ENCODE peak calls at places on chromosomes 11 and 22, in five cellular contexts. S is AG09309, N is dorsolateral prefrontal cortex, J is natural killer cell, D is HL-60. X is an unnamed sample.

GRCh38 chr11:56923116-56923515 is 65.6 kb upstream of the OR5AK2 start:
- DNase-seq in S (no peak), N (no peak), J (no peak), D (no peak), X (no peak)

GRCh38 chr11:47916361-47916841 is 64.0 kb upstream of the PTPRJ start:
- DNase-seq in S (no peak), N (no peak), J (no peak), D (no peak), X (no peak)

GRCh38 chr22:46864314-46865051 is 102.0 kb downstream of the TBC1D22A start:
- DNase-seq in S (no peak), N (no peak), J (no peak), D (no peak), X (no peak)

GRCh38 chr22:45503816-45504702 is 1.4 kb downstream of the FBLN1 start:
- DNase-seq in S (no peak), N (no peak), J (no peak), D (peak; percentile 11), X (no peak)

GRCh38 chr11:133910101-133910500 is 46.7 kb downstream of the IGSF9B start:
- DNase-seq in S (no peak), N (no peak), J (no peak), D (no peak), X (no peak)

GRCh38 chr11:64870893-64871849 is 7.2 kb downstream of the EHD1 start:
- DNase-seq in S (no peak), N (peak; percentile 45), J (no peak), D (no peak), X (no peak)

GRCh38 chr11:111718436-111719325 is 47.5 kb downstream of the PPP2R1B start:
- DNase-seq in S (peak; percentile 54), N (no peak), J (no peak), D (no peak), X (no peak)

GRCh38 chr11:125091247-125091876 is 20.1 kb downstream of the TMEM218 start:
- DNase-seq in S (peak; percentile 32), N (peak; percentile 37), J (no peak), D (no peak), X (no peak)

GRCh38 chr22:24285245-24285644 is 14.6 kb downstream of the SPECC1L start:
- DNase-seq in S (no peak), N (no peak), J (no peak), D (no peak), X (no peak)

GRCh38 chr11:88576741-88577140 is 239.2 kb upstream of the CTSC start:
- DNase-seq in S (no peak), N (no peak), J (no peak), D (no peak), X (no peak)

GRCh38 chr11:122681731-122682130 is 26.2 kb downstream of the UBASH3B start:
- DNase-seq in S (no peak), N (peak; percentile 71), J (no peak), D (no peak), X (peak; percentile 68)

GRCh38 chr11:125940145-125940544 is 5.7 kb upstream of the VSIG10L2 start:
- DNase-seq in S (no peak), N (no peak), J (no peak), D (no peak), X (no peak)

GRCh38 chr22:47030143-47030641 is 267.7 kb downstream of the TBC1D22A start:
- DNase-seq in S (no peak), N (no peak), J (no peak), D (no peak), X (no peak)

GRCh38 chr22:37330200-37331033 is 48.1 kb downstream of the CYTH4 start:
- DNase-seq in S (peak; percentile 72), N (no peak), J (no peak), D (no peak), X (no peak)

GRCh38 chr11:79570104-79570503 is 129.3 kb upstream of the TENM4 start:
- DNase-seq in S (no peak), N (no peak), J (no peak), D (peak; percentile 60), X (no peak)
- TF ChIP-seq CTCF in S (no peak), N (no peak), J (no peak), D (no peak), X (no peak)

GRCh38 chr22:29481265-29482000 is 1.4 kb downstream of the NEFH start:
- DNase-seq in S (no peak), N (no peak), J (no peak), D (no peak), X (no peak)

GRCh38 chr22:29480262-29480511 is 169 bp downstream of the NEFH start:
- DNase-seq in S (no peak), N (no peak), J (no peak), D (no peak), X (no peak)

GRCh38 chr22:29482253-29482652 is 2.2 kb downstream of the NEFH start:
- DNase-seq in S (no peak), N (no peak), J (no peak), D (no peak), X (no peak)

GRCh38 chr22:29479417-29480261 is at the start of gene NEFH:
- DNase-seq in S (no peak), N (peak; percentile 16), J (no peak), D (no peak), X (no peak)

GRCh38 chr22:29480512-29481264 is 670 bp downstream of the NEFH start:
- DNase-seq in S (no peak), N (peak; percentile 14), J (no peak), D (peak; percentile 85), X (no peak)
- TF ChIP-seq CTCF in S (no peak), N (peak; percentile 4), J (no peak), D (peak; percentile 33), X (peak; percentile 21)

DNA sequence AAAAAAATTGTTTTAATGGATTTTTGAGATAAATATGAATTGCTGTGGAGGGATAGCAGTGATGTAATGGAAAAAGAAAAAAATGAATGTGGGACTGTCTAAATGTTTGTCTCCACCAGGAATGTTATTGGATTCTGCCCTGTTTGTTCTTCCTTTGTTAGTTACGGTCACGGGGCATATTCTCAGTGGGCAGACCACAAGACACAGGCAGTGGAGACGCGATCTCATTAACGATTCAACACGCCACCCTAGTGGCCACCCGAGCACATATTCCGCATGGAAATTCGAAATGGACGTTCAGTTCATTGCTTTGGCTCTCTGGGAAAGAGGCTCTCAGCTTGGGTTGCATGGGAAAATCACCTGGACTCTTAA is 151.8 kb upstream of the TTC12 start:
- DNase-seq in S (no peak), N (peak; percentile 35), J (no peak), D (no peak), X (no peak)
- TF ChIP-seq CTCF in S (no peak), N (peak; percentile 35), J (no peak), D (no peak), X (no peak)

GRCh38 chr22:17537155-17537554 is 26.1 kb upstream of the SLC25A18 start:
- DNase-seq in S (no peak), N (no peak), J (no peak), D (no peak), X (no peak)

GRCh38 chr22:17536269-17536668 is 27.0 kb upstream of the SLC25A18 start:
- DNase-seq in S (no peak), N (peak; percentile 87), J (no peak), D (no peak), X (no peak)

GRCh38 chr22:17542452-17542851 is 20.8 kb upstream of the SLC25A18 start:
- DNase-seq in S (no peak), N (no peak), J (no peak), D (no peak), X (no peak)

GRCh38 chr22:17541476-17541875 is 21.8 kb upstream of the SLC25A18 start:
- DNase-seq in S (no peak), N (no peak), J (no peak), D (no peak), X (no peak)

DNA sequence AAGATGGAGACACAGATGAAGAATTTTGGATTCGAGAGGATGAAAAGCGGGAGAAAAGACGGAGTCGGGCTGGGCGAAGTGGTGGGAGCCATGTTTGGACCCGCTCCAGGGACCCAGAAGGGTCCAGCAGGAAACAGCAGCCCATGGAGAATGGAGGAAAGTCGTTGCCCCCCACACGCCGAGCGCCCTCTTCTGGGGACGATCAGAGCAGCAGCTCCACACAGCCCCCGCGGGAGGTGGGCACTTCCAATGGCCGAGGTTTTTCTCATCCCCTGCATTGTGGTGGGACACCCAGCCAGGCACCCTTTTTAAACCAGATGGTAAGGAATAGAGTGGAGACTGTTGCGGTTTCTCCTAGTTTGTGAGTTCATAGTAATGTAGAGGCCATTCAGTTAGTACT is 22.8 kb upstream of the SLC25A18 start:
- DNase-seq in S (no peak), N (no peak), J (no peak), D (no peak), X (no peak)
- TF ChIP-seq CTCF in S (no peak), N (no peak), J (no peak), D (no peak), X (no peak)

DNA sequence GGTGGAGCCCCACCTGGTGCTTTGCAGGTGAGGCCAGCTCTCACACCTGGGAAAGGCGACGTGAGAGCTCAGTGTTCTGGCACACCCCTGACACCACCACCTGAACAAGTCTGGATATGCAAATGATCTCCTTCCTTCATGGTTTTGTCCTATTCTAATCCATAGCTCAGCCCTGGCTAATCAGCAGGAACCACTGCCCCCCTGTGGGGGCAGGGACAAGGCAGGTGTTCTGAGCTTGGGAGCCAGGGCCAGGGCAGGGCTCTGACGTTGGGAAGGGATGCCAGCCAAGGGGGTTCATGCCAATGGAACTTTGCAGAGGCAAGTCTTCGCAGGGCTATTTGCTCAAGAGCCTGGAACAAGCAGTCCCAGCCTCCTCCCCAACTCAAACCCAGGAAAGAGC is 144.2 kb downstream of the TRIM29 start:
- DNase-seq in S (no peak), N (no peak), J (no peak), D (no peak), X (no peak)
- TF ChIP-seq CTCF in S (no peak), N (no peak), J (no peak), D (no peak), X (no peak)

GRCh38 chr22:39601180-39601535 is 30.6 kb downstream of the CACNA1I start:
- DNase-seq in S (no peak), N (no peak), J (no peak), D (no peak), X (no peak)
- TF ChIP-seq CTCF in S (no peak), N (no peak), J (no peak), D (no peak), X (no peak)

DNA sequence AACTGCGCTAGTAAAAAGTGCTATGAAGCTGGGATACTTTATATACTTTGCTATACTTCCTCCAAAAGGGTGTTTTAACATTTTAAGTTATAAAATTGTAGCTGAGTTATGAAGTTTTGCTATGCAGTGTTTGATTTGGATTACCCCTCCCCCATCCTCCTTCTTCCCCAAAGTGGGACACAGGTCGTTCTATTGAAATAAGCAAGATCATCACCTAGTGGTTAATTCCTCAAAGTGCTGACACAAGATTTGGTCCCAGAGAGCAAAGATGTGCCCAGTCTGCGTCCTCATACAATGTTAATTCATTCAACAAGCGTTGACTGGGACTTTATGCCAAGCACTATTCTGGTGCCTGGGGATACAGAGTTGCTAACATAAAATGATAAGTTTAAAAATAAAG is 78.5 kb downstream of the SPON1 start:
- DNase-seq in S (no peak), N (no peak), J (no peak), D (no peak), X (no peak)
- TF ChIP-seq CTCF in S (peak; percentile 42), N (no peak), J (no peak), D (no peak), X (no peak)

X was measured in CD14-positive monocyte.